ENCODE peak calls at places on chromosomes 5 and 9, in ten cellular contexts. One of them, this sample, is unnamed.
A peak's percentile ranks its signal among the peaks of the same experiment; 100 is the strongest.

GRCh38 chr5:58773744-58774441 is 191.0 kb downstream of the RAB3C start:
- DNase-seq in cardiac septum: no peak
- DNase-seq in C1 segment of cervical spinal cord: no peak
- DNase-seq in germinal center: no peak
- DNase-seq in CD4-positive, alpha-beta T cell: no peak
- DNase-seq in naive thymus-derived CD4-positive, alpha-beta T cell: no peak
- DNase-seq in activated CD4-positive, alpha-beta T cell treated with anti-CD3 and anti-CD28 coated beads for 48 hours: no peak
- DNase-seq in NCI-H1092 treated with DMSO at 0.1 percent for 48 hours: peak; percentile 89
- DNase-seq in DMS79: peak; percentile 37
- DNase-seq in nucleus accumbens: peak; percentile 4
- DNase-seq in this sample: peak; percentile 56

GRCh38 chr5:145830594-145830993 is 4.5 kb downstream of the PRELID2 start:
- DNase-seq in cardiac septum: no peak
- DNase-seq in C1 segment of cervical spinal cord: no peak
- DNase-seq in germinal center: no peak
- DNase-seq in CD4-positive, alpha-beta T cell: no peak
- DNase-seq in naive thymus-derived CD4-positive, alpha-beta T cell: no peak
- DNase-seq in activated CD4-positive, alpha-beta T cell treated with anti-CD3 and anti-CD28 coated beads for 48 hours: no peak
- DNase-seq in NCI-H1092 treated with DMSO at 0.1 percent for 48 hours: no peak
- DNase-seq in DMS79: no peak
- DNase-seq in nucleus accumbens: no peak
- DNase-seq in this sample: no peak

GRCh38 chr5:18270635-18271338 is 636.5 kb downstream of the TAF11L14 start:
- DNase-seq in cardiac septum: no peak
- DNase-seq in C1 segment of cervical spinal cord: no peak
- DNase-seq in germinal center: no peak
- DNase-seq in CD4-positive, alpha-beta T cell: no peak
- DNase-seq in naive thymus-derived CD4-positive, alpha-beta T cell: no peak
- DNase-seq in activated CD4-positive, alpha-beta T cell treated with anti-CD3 and anti-CD28 coated beads for 48 hours: no peak
- DNase-seq in NCI-H1092 treated with DMSO at 0.1 percent for 48 hours: no peak
- DNase-seq in DMS79: no peak
- DNase-seq in nucleus accumbens: no peak
- DNase-seq in this sample: no peak

GRCh38 chr5:57950616-57951228 is 468.1 kb upstream of the ACTBL2 start:
- DNase-seq in cardiac septum: no peak
- DNase-seq in C1 segment of cervical spinal cord: no peak
- DNase-seq in germinal center: no peak
- DNase-seq in CD4-positive, alpha-beta T cell: no peak
- DNase-seq in naive thymus-derived CD4-positive, alpha-beta T cell: no peak
- DNase-seq in activated CD4-positive, alpha-beta T cell treated with anti-CD3 and anti-CD28 coated beads for 48 hours: no peak
- DNase-seq in NCI-H1092 treated with DMSO at 0.1 percent for 48 hours: no peak
- DNase-seq in DMS79: no peak
- DNase-seq in nucleus accumbens: no peak
- DNase-seq in this sample: no peak

GRCh38 chr5:51347704-51348103 is 35.5 kb upstream of the ISL1 start:
- DNase-seq in cardiac septum: no peak
- DNase-seq in C1 segment of cervical spinal cord: no peak
- DNase-seq in germinal center: no peak
- DNase-seq in CD4-positive, alpha-beta T cell: no peak
- DNase-seq in naive thymus-derived CD4-positive, alpha-beta T cell: no peak
- DNase-seq in activated CD4-positive, alpha-beta T cell treated with anti-CD3 and anti-CD28 coated beads for 48 hours: no peak
- DNase-seq in NCI-H1092 treated with DMSO at 0.1 percent for 48 hours: peak; percentile 3
- DNase-seq in DMS79: no peak
- DNase-seq in nucleus accumbens: no peak
- DNase-seq in this sample: no peak

GRCh38 chr9:69173497-69173890 is 583 bp upstream of the TJP2 start:
- DNase-seq in cardiac septum: no peak
- DNase-seq in C1 segment of cervical spinal cord: no peak
- DNase-seq in germinal center: no peak
- DNase-seq in CD4-positive, alpha-beta T cell: no peak
- DNase-seq in naive thymus-derived CD4-positive, alpha-beta T cell: no peak
- DNase-seq in activated CD4-positive, alpha-beta T cell treated with anti-CD3 and anti-CD28 coated beads for 48 hours: no peak
- DNase-seq in NCI-H1092 treated with DMSO at 0.1 percent for 48 hours: no peak
- DNase-seq in DMS79: no peak
- DNase-seq in nucleus accumbens: no peak
- DNase-seq in this sample: no peak

GRCh38 chr5:55146543-55147151 is 13.3 kb upstream of the GPX8 start:
- DNase-seq in cardiac septum: peak; percentile 84
- DNase-seq in C1 segment of cervical spinal cord: no peak
- DNase-seq in germinal center: peak; percentile 51
- DNase-seq in CD4-positive, alpha-beta T cell: peak; percentile 73
- DNase-seq in naive thymus-derived CD4-positive, alpha-beta T cell: peak; percentile 47
- DNase-seq in activated CD4-positive, alpha-beta T cell treated with anti-CD3 and anti-CD28 coated beads for 48 hours: peak; percentile 87
- DNase-seq in NCI-H1092 treated with DMSO at 0.1 percent for 48 hours: peak; percentile 67
- DNase-seq in DMS79: peak; percentile 27
- DNase-seq in nucleus accumbens: peak; percentile 31
- DNase-seq in this sample: peak; percentile 40

GRCh38 chr9:93071464-93071863 is 13.0 kb downstream of the SUSD3 start:
- DNase-seq in cardiac septum: no peak
- DNase-seq in C1 segment of cervical spinal cord: no peak
- DNase-seq in germinal center: peak; percentile 30
- DNase-seq in CD4-positive, alpha-beta T cell: no peak
- DNase-seq in naive thymus-derived CD4-positive, alpha-beta T cell: no peak
- DNase-seq in activated CD4-positive, alpha-beta T cell treated with anti-CD3 and anti-CD28 coated beads for 48 hours: peak; percentile 58
- DNase-seq in NCI-H1092 treated with DMSO at 0.1 percent for 48 hours: peak; percentile 29
- DNase-seq in DMS79: no peak
- DNase-seq in nucleus accumbens: no peak
- DNase-seq in this sample: no peak

GRCh38 chr5:172106511-172107356 is 81.3 kb downstream of the STK10 start:
- DNase-seq in cardiac septum: peak; percentile 87
- DNase-seq in C1 segment of cervical spinal cord: no peak
- DNase-seq in germinal center: peak; percentile 70
- DNase-seq in CD4-positive, alpha-beta T cell: peak; percentile 67
- DNase-seq in naive thymus-derived CD4-positive, alpha-beta T cell: peak; percentile 57
- DNase-seq in activated CD4-positive, alpha-beta T cell treated with anti-CD3 and anti-CD28 coated beads for 48 hours: peak; percentile 73
- DNase-seq in NCI-H1092 treated with DMSO at 0.1 percent for 48 hours: peak; percentile 6
- DNase-seq in DMS79: peak; percentile 3
- DNase-seq in nucleus accumbens: peak; percentile 30
- DNase-seq in this sample: peak; percentile 38

GRCh38 chr9:121916008-121916407 is 177.1 kb downstream of the TTLL11 start:
- DNase-seq in cardiac septum: no peak
- DNase-seq in C1 segment of cervical spinal cord: no peak
- DNase-seq in germinal center: no peak
- DNase-seq in CD4-positive, alpha-beta T cell: no peak
- DNase-seq in naive thymus-derived CD4-positive, alpha-beta T cell: no peak
- DNase-seq in activated CD4-positive, alpha-beta T cell treated with anti-CD3 and anti-CD28 coated beads for 48 hours: no peak
- DNase-seq in NCI-H1092 treated with DMSO at 0.1 percent for 48 hours: no peak
- DNase-seq in DMS79: no peak
- DNase-seq in nucleus accumbens: no peak
- DNase-seq in this sample: no peak

GRCh38 chr9:121447341-121447834 is 52.3 kb downstream of the GGTA1 start:
- DNase-seq in cardiac septum: no peak
- DNase-seq in C1 segment of cervical spinal cord: no peak
- DNase-seq in germinal center: no peak
- DNase-seq in CD4-positive, alpha-beta T cell: no peak
- DNase-seq in naive thymus-derived CD4-positive, alpha-beta T cell: no peak
- DNase-seq in activated CD4-positive, alpha-beta T cell treated with anti-CD3 and anti-CD28 coated beads for 48 hours: no peak
- DNase-seq in NCI-H1092 treated with DMSO at 0.1 percent for 48 hours: no peak
- DNase-seq in DMS79: no peak
- DNase-seq in nucleus accumbens: no peak
- DNase-seq in this sample: no peak

GRCh38 chr5:143536364-143536763 is 132.9 kb upstream of the NR3C1 start:
- DNase-seq in cardiac septum: no peak
- DNase-seq in C1 segment of cervical spinal cord: no peak
- DNase-seq in germinal center: no peak
- DNase-seq in CD4-positive, alpha-beta T cell: no peak
- DNase-seq in naive thymus-derived CD4-positive, alpha-beta T cell: no peak
- DNase-seq in activated CD4-positive, alpha-beta T cell treated with anti-CD3 and anti-CD28 coated beads for 48 hours: no peak
- DNase-seq in NCI-H1092 treated with DMSO at 0.1 percent for 48 hours: no peak
- DNase-seq in DMS79: no peak
- DNase-seq in nucleus accumbens: no peak
- DNase-seq in this sample: no peak

GRCh38 chr9:127887792-127888191 is 10.3 kb upstream of the AK1 start:
- DNase-seq in cardiac septum: no peak
- DNase-seq in C1 segment of cervical spinal cord: no peak
- DNase-seq in germinal center: no peak
- DNase-seq in CD4-positive, alpha-beta T cell: no peak
- DNase-seq in naive thymus-derived CD4-positive, alpha-beta T cell: no peak
- DNase-seq in activated CD4-positive, alpha-beta T cell treated with anti-CD3 and anti-CD28 coated beads for 48 hours: no peak
- DNase-seq in NCI-H1092 treated with DMSO at 0.1 percent for 48 hours: no peak
- DNase-seq in DMS79: no peak
- DNase-seq in nucleus accumbens: no peak
- DNase-seq in this sample: no peak

This sample was measured in occipital lobe.